ENCODE peak calls at places on chromosomes 4 and X, in six cellular contexts. O is omental fat pad, Q is hepatocyte, Z is GM12878, T is fibroblast of pulmonary artery, Y is type B pancreatic cell. W is an unnamed sample.

GRCh38 chr4:25190407-25190806 is 30.2 kb upstream of the SEPSECS start:
- DNase-seq in O (no peak), Q (peak), Z (no peak), T (no peak), Y (no peak), W (no peak)

GRCh38 chr4:55663145-55663544 is 27.0 kb upstream of the NMU start:
- DNase-seq in O (no peak), Q (no peak), Z (no peak), T (no peak), Y (no peak), W (no peak)

GRCh38 chr4:30720021-30720655 is at the start of gene PCDH7:
- DNase-seq in O (no peak), Q (peak), Z (no peak), T (peak), Y (no peak), W (peak)

GRCh38 chr4:168153596-168154440 is 61.5 kb downstream of the ANXA10 start:
- DNase-seq in O (peak), Q (peak), Z (peak), T (peak), Y (peak), W (peak)

GRCh38 chr4:124684301-124684700 is 28.2 kb downstream of the ANKRD50 start:
- DNase-seq in O (no peak), Q (no peak), Z (no peak), T (peak), Y (no peak), W (no peak)

GRCh38 chrX:44042731-44043130 is 69.5 kb upstream of the NDP start:
- DNase-seq in O (no peak), Q (no peak), Z (no peak), T (peak), Y (no peak), W (no peak)

GRCh38 chrX:37825225-37825842 is 22.0 kb downstream of the DYNLT3 start:
- DNase-seq in O (peak), Q (peak), Z (no peak), T (peak), Y (no peak), W (no peak)

GRCh38 chr4:30776451-30776850 is 56.3 kb downstream of the PCDH7 start:
- DNase-seq in O (no peak), Q (no peak), Z (no peak), T (peak), Y (no peak), W (no peak)

GRCh38 chrX:16832301-16832700 is 37.9 kb downstream of the RBBP7 start:
- DNase-seq in O (no peak), Q (no peak), Z (no peak), T (no peak), Y (no peak), W (no peak)

GRCh38 chr4:183444953-183445543 is 612 bp downstream of the CDKN2AIP start:
- DNase-seq in O (no peak), Q (no peak), Z (no peak), T (peak), Y (peak), W (no peak)

GRCh38 chr4:36445485-36445884 is 164.1 kb downstream of the DTHD1 start:
- DNase-seq in O (no peak), Q (no peak), Z (no peak), T (no peak), Y (no peak), W (no peak)

GRCh38 chr4:71713611-71714203 is 70.2 kb downstream of the GC start:
- DNase-seq in O (no peak), Q (peak), Z (no peak), T (peak), Y (no peak), W (no peak)

GRCh38 chrX:154348646-154349358 is 25.6 kb downstream of the FLNA start:
- DNase-seq in O (no peak), Q (no peak), Z (no peak), T (no peak), Y (no peak), W (peak)

GRCh38 chrX:13764765-13765164 is 30.2 kb downstream of the OFD1 start:
- DNase-seq in O (no peak), Q (peak), Z (no peak), T (peak), Y (no peak), W (no peak)

GRCh38 chr4:59570850-59571476 is 1629.2 kb upstream of the ADGRL3 start:
- DNase-seq in O (no peak), Q (no peak), Z (peak), T (no peak), Y (no peak), W (no peak)

GRCh38 chrX:153578200-153578835 is 20.6 kb downstream of the CCNQ start:
- DNase-seq in O (no peak), Q (no peak), Z (no peak), T (no peak), Y (no peak), W (no peak)

GRCh38 chr4:95693594-95693993 is 144.8 kb upstream of the UNC5C start:
- DNase-seq in O (no peak), Q (no peak), Z (no peak), T (peak), Y (no peak), W (no peak)

GRCh38 chrX:104284407-104285000 is 29.8 kb upstream of the ESX1 start:
- DNase-seq in O (no peak), Q (no peak), Z (no peak), T (no peak), Y (no peak), W (no peak)

DNA sequence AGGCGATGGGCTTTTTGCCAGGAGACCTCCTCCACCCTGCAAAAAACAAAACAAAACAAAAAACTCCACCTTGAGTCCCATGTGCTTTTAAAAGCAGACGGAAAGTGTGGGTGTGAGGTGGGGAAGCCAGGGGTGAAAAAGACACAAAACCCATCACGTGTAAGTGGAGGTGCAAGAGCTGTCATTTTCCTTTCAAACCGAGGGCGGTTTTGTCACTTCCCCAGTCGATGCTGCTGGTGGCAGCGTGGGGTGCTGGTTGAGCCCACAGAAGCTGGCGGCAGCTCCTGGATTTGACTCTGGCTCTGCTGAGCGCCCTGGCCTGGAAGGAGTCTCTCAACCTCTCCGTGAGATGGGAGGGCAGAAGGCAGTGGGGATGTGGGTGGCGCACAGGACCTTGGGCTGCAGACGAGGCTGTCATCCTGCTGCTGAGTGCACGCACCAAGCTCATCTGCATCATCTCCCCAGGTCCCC is 110.0 kb downstream of the PSAPL1 start:
- DNase-seq in O (no peak), Q (no peak), Z (no peak), T (no peak), Y (no peak), W (no peak)
- TF ChIP-seq CTCF in O (no peak), Q (no peak), Z (no peak), T (no peak), Y (no peak), W (no peak)

GRCh38 chr4:139743027-139743426 is 77.4 kb downstream of the MGST2 start:
- DNase-seq in O (no peak), Q (no peak), Z (no peak), T (no peak), Y (no peak), W (no peak)

GRCh38 chr4:139744232-139744631 is 78.6 kb downstream of the MGST2 start:
- DNase-seq in O (no peak), Q (no peak), Z (no peak), T (no peak), Y (no peak), W (no peak)

GRCh38 chr4:139738846-139739613 is 73.4 kb downstream of the MGST2 start:
- DNase-seq in O (no peak), Q (no peak), Z (no peak), T (no peak), Y (peak), W (no peak)

GRCh38 chr4:139740121-139740520 is 74.5 kb downstream of the MGST2 start:
- DNase-seq in O (no peak), Q (no peak), Z (no peak), T (no peak), Y (peak), W (no peak)

DNA sequence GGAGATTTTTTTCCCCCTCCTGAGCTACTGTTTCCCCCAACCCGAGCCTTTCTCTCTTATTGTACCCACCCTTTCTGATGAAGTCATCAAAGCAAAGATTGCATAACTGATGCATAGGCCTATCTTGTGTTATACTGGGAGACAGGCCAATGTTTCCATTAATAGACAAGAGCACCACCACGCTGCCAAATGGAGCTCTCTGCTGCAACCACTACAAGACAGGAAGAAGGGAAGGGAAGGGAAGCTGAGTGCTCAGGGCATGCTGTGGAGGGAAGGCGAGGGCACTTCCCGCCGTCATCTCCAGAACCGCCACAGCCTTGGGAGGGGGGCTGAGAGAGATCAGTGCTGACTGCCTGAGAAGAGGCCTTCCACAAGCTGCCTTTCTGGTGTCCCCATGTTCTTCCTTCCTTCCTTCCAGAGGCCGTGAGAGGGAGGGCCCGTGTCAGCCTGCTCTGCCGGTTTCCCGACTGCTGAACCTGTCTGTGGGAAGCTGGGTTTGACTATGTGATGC is 75.0 kb downstream of the MGST2 start:
- DNase-seq in O (no peak), Q (peak), Z (no peak), T (peak), Y (no peak), W (no peak)
- TF ChIP-seq CTCF in O (no peak), Q (peak), Z (no peak), T (peak), Y (no peak), W (no peak)

GRCh38 chrX:136953867-136954787 is 73.6 kb upstream of the RBMX start:
- DNase-seq in O (no peak), Q (peak), Z (peak), T (peak), Y (no peak), W (no peak)

GRCh38 chrX:136950206-136950605 is 69.7 kb upstream of the RBMX start:
- DNase-seq in O (no peak), Q (no peak), Z (no peak), T (no peak), Y (no peak), W (no peak)

GRCh38 chrX:136954930-136955329 is 74.4 kb upstream of the RBMX start:
- DNase-seq in O (no peak), Q (peak), Z (no peak), T (peak), Y (no peak), W (no peak)
- TF ChIP-seq CTCF in O (no peak), Q (peak), Z (peak), T (peak), Y (peak), W (peak)

DNA sequence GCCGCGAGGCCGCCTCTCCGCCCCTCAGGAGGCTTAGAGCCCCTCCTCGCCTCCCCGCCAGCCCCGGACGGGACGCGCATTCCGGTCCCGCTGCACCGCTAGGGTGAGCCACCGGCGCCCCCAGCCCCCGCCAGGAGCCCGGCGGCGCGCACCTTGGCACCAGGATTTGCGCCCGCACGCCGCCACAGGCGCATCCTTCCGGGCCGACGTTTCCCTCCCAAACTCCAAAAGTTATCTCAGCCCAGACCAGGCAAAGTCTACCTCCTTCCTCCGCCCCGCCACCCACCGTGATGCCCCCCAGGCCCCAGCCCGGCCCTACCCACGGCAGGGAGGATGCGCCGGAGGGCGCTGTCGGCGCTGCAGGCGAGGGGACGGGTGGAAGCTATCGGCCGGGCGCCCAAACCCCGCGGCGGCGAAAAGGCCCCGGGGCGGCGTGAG is 538 bp downstream of the SCML2 start:
- DNase-seq in O (no peak), Q (peak), Z (no peak), T (no peak), Y (peak), W (peak)
- TF ChIP-seq CTCF in O (no peak), Q (no peak), Z (no peak), T (no peak), Y (peak), W (no peak)

GRCh38 chrX:18149454-18149853 is 71.2 kb downstream of the BEND2 start:
- DNase-seq in O (no peak), Q (no peak), Z (no peak), T (no peak), Y (no peak), W (no peak)
- TF ChIP-seq CTCF in O (no peak), Q (no peak), Z (no peak), T (no peak), Y (no peak), W (no peak)

GRCh38 chrX:8868906-8869305 is 67.7 kb upstream of the FAM9A start:
- DNase-seq in O (no peak), Q (no peak), Z (no peak), T (peak), Y (no peak), W (no peak)
- TF ChIP-seq CTCF in O (no peak), Q (peak), Z (no peak), T (peak), Y (peak), W (no peak)

DNA sequence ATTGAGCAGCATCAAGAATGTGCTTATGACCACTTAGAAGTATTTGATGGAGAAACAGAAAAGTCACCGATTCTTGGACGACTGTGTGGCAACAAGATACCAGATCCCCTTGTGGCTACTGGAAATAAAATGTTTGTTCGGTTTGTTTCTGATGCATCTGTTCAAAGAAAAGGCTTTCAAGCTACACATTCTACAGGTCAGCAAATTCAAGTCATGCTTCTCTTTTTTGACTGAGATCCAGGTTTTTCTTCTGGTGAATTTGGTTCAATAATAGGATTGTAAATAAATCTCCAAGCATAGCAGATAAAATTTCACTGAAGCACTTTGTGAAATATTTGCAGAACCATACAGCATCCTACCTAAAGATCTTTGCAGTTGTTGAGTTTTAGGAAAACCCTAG is 218.1 kb downstream of the TLL1 start:
- DNase-seq in O (no peak), Q (no peak), Z (no peak), T (peak), Y (no peak), W (no peak)
- TF ChIP-seq CTCF in O (no peak), Q (no peak), Z (no peak), T (no peak), Y (peak), W (no peak)